ENCODE peak calls at places on chromosomes 4 and X, in four cellular contexts. N, R, Q and S are unnamed samples.

GRCh38 chr4:69060651-69061308 is 35.5 kb upstream of the UGT2B7 start:
- DNase-seq in Q (no peak), R (no peak), N (no peak), S (no peak)

GRCh38 chr4:25299476-25300203 is 12.9 kb upstream of the ZCCHC4 start:
- DNase-seq in N (no peak), Q (no peak), R (peak), S (no peak)

GRCh38 chr4:90127706-90128345 is 632 bp downstream of the CCSER1 start:
- DNase-seq in N (no peak), R (peak), Q (peak), S (no peak)

GRCh38 chr4:83546796-83547195 is 10.9 kb downstream of the GPAT3 start:
- DNase-seq in Q (no peak), N (no peak), R (no peak), S (no peak)

GRCh38 chr4:26372525-26373172 is 51.8 kb downstream of the RBPJ start:
- DNase-seq in N (peak), Q (peak), R (peak), S (peak)

GRCh38 chrX:44989995-44990770 is 117.2 kb downstream of the KDM6A start:
- DNase-seq in Q (no peak), N (no peak), R (no peak), S (no peak)

GRCh38 chr4:25815586-25815985 is 47.2 kb downstream of the SEL1L3 start:
- DNase-seq in N (no peak), R (no peak), Q (no peak), S (no peak)

GRCh38 chrX:103607385-103608304 is at the start of gene TCEAL3:
- DNase-seq in N (no peak), R (peak), Q (peak), S (no peak)

GRCh38 chr4:40196724-40197281 is at the start of gene RHOH:
- DNase-seq in N (no peak), R (no peak), Q (peak), S (no peak)

GRCh38 chrX:107154787-107155620 is 36.4 kb upstream of the RBM41 start:
- DNase-seq in Q (no peak), R (peak), N (peak), S (no peak)

GRCh38 chrX:54447461-54447860 is 7.3 kb downstream of the TSR2 start:
- DNase-seq in R (peak), N (no peak), Q (peak), S (no peak)

GRCh38 chr4:703336-704197 is 2.1 kb upstream of the PCGF3 start:
- DNase-seq in R (no peak), Q (no peak), N (no peak), S (no peak)

GRCh38 chrX:65588795-65589194 is 54.2 kb upstream of the LAS1L start:
- DNase-seq in N (no peak), Q (no peak), R (no peak), S (no peak)

GRCh38 chrX:69152398-69152797 is 12.9 kb downstream of the PJA1 start:
- DNase-seq in N (no peak), R (no peak), Q (peak), S (no peak)

GRCh38 chr4:147747787-147748454 is 16.0 kb downstream of the ARHGAP10 start:
- DNase-seq in Q (no peak), N (no peak), R (no peak), S (no peak)

GRCh38 chrX:96971812-96972211 is 88.1 kb downstream of the RPA4 start:
- DNase-seq in Q (no peak), N (no peak), R (no peak), S (no peak)

GRCh38 chrX:109487640-109488039 is 5.8 kb upstream of the GUCY2F start:
- DNase-seq in N (no peak), Q (no peak), R (no peak), S (no peak)

GRCh38 chr4:47263721-47264120 is 199.8 kb downstream of the COMMD8 start:
- DNase-seq in Q (no peak), R (no peak), N (no peak), S (no peak)